ENCODE peak calls at places on chromosome 11, in eight cellular contexts. T is transverse colon; I is left ventricle myocardium inferior; X is CD8-positive, alpha-beta T cell; K is HepG2; Z is ovary; B is SK-N-SH; Q is heart right ventricle. D is an unnamed sample.

GRCh38 chr11:123454060-123454651 is 24.1 kb downstream of the GRAMD1B start:
- DNase-seq in I (no peak), K (no peak), Q (no peak), X (peak; percentile 52), Z (no peak), B (no peak), T (peak; percentile 24), D (no peak)

GRCh38 chr11:95093548-95093947 is 3.9 kb downstream of the ENDOD1 start:
- DNase-seq in Q (no peak), K (no peak), X (no peak), Z (no peak), I (no peak), T (no peak), B (no peak), D (no peak)

GRCh38 chr11:68377389-68377795 is 65.0 kb downstream of the LRP5 start:
- DNase-seq in I (no peak), K (no peak), X (no peak), T (no peak), Q (no peak), B (peak; percentile 59), Z (no peak), D (no peak)

GRCh38 chr11:64990222-64990918 is 6.4 kb downstream of the BATF2 start:
- DNase-seq in T (no peak), X (no peak), Q (peak; percentile 48), B (no peak), K (no peak), Z (no peak), I (peak; percentile 59), D (no peak)

GRCh38 chr11:33753304-33753703 is 17.1 kb upstream of the CD59 start:
- DNase-seq in T (no peak), X (no peak), Q (no peak), B (no peak), I (no peak), Z (no peak), K (no peak), D (no peak)

GRCh38 chr11:8971917-8972316 is 7.7 kb upstream of the TMEM9B start:
- DNase-seq in I (no peak), K (no peak), Z (no peak), T (no peak), B (no peak), Q (no peak), X (no peak), D (no peak)

GRCh38 chr11:20178976-20179375 is 18.7 kb upstream of the DBX1 start:
- DNase-seq in Q (no peak), K (no peak), T (no peak), X (no peak), B (no peak), Z (no peak), I (no peak), D (no peak)

GRCh38 chr11:130808541-130808940 is 107.7 kb downstream of the SNX19 start:
- DNase-seq in T (no peak), Q (no peak), X (no peak), Z (no peak), K (no peak), B (no peak), I (no peak), D (no peak)

GRCh38 chr11:11078344-11078743 is 220.5 kb upstream of the ZBED5 start:
- DNase-seq in I (no peak), B (no peak), X (no peak), Z (no peak), T (no peak), Q (no peak), K (no peak), D (no peak)

GRCh38 chr11:83801799-83802198 is 515.6 kb upstream of the CCDC90B start:
- DNase-seq in K (no peak), I (no peak), B (no peak), Z (no peak), T (no peak), X (no peak), Q (no peak), D (no peak)

GRCh38 chr11:657691-658126 is 20.6 kb downstream of the DRD4 start:
- DNase-seq in B (no peak), K (peak; percentile 71), Q (no peak), X (no peak), T (no peak), I (no peak), Z (no peak), D (no peak)

GRCh38 chr11:82848829-82849228 is 51.4 kb downstream of the PRCP start:
- DNase-seq in Z (no peak), Q (no peak), B (no peak), I (no peak), K (no peak), T (no peak), X (no peak), D (no peak)

GRCh38 chr11:44602810-44603410 is 37.4 kb downstream of the CD82 start:
- DNase-seq in I (no peak), T (no peak), K (no peak), B (peak; percentile 65), X (no peak), Z (no peak), Q (no peak), D (no peak)

GRCh38 chr11:44598831-44599230 is 33.4 kb downstream of the CD82 start:
- DNase-seq in K (no peak), T (no peak), Z (no peak), B (no peak), Q (no peak), X (no peak), I (no peak), D (no peak)

GRCh38 chr11:44600739-44601416 is 35.4 kb downstream of the CD82 start:
- DNase-seq in K (no peak), B (no peak), Q (peak; percentile 38), T (no peak), Z (no peak), X (no peak), I (peak; percentile 56), D (no peak)

GRCh38 chr11:44601471-44602370 is 36.3 kb downstream of the CD82 start:
- DNase-seq in Z (no peak), X (no peak), B (no peak), I (no peak), K (no peak), T (peak; percentile 62), Q (no peak), D (no peak)

GRCh38 chr11:44600261-44600660 is 34.8 kb downstream of the CD82 start:
- DNase-seq in T (no peak), K (no peak), B (no peak), X (no peak), Q (no peak), I (no peak), Z (no peak), D (no peak)
- H3K4me1 ChIP-seq in T (peaks cover 40% of the 10 kb centered on the region), K (no peaks in the 10 kb centered on the region), B (no peaks in the 10 kb centered on the region), X (peaks cover 28% of the 10 kb centered on the region), Q (peaks cover 68% of the 10 kb centered on the region), I (peaks cover 85% of the 10 kb centered on the region), Z (peaks cover 44% of the 10 kb centered on the region), D (no peaks in the 10 kb centered on the region)

DNA sequence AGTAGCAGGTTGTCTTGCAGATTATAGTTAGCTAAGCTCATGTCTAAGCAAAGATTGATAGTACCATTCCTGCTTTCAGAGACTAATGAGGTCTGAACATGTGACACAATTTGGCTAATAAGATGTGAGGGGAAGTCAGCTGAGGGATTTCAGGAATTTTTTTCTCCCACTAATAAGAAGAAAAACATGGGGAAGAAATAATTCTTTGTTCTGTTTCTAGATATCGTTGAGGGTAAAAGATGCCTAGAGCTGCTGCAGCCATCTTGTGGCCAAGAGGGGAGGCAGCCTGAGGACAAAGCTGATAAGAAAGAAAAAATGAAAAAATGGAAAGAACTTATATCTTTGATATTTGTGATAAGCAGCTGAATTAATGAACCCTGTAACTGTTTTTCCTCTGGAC is 1334.4 kb downstream of the LRRC4C start:
- DNase-seq in B (no peak), Z (no peak), X (no peak), K (no peak), T (no peak), I (no peak), Q (no peak), D (no peak)
- TF ChIP-seq CTCF in B (peak; percentile 47), Z (no peak), X (no peak), K (no peak), T (peak; percentile 17), I (no peak), Q (no peak), D (no peak)

GRCh38 chr11:116445108-116446047 is 327.4 kb downstream of the BUD13 start:
- DNase-seq in X (no peak), Q (no peak), Z (no peak), I (no peak), K (no peak), T (no peak), B (no peak), D (no peak)

GRCh38 chr11:116452447-116452846 is 320.3 kb downstream of the BUD13 start:
- DNase-seq in B (peak; percentile 78), X (no peak), I (no peak), K (no peak), Z (no peak), Q (no peak), T (no peak), D (no peak)

GRCh38 chr11:116446048-116446399 is 326.8 kb downstream of the BUD13 start:
- DNase-seq in I (no peak), K (no peak), B (no peak), Z (no peak), T (no peak), X (no peak), Q (no peak), D (no peak)

GRCh38 chr11:116449522-116449921 is 323.3 kb downstream of the BUD13 start:
- DNase-seq in B (no peak), I (no peak), T (no peak), X (no peak), K (no peak), Q (no peak), Z (no peak), D (no peak)

DNA sequence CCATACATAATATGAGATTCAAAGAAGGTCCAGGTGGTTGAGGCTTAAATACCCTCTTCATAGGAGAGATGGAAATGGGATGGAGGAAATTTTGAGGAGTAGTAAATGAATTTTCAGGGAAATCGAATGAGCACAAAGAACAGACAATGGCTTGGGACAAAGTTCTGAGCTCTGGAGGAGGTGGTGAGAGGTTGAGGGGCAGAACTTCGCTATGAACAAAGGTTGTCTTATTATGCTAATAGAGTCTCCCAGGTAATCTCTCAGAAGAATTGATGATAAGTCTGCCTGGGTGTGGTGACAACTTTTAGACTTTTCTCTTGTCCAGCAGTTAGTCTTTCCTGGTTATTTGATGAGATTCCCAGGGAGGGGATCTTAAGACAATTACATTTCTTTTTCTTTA is 326.2 kb downstream of the BUD13 start:
- DNase-seq in X (no peak), T (no peak), K (no peak), B (no peak), Q (no peak), I (no peak), Z (no peak), D (no peak)
- H3K9me3 ChIP-seq in X (no peaks in the 10 kb centered on the region), T (no peaks in the 10 kb centered on the region), K (peaks cover 3% of the 10 kb centered on the region), B (no peaks in the 10 kb centered on the region), Q (no peaks in the 10 kb centered on the region), I (peaks cover 35% of the 10 kb centered on the region), Z (peaks cover 2% of the 10 kb centered on the region), D (no peaks in the 10 kb centered on the region)

DNA sequence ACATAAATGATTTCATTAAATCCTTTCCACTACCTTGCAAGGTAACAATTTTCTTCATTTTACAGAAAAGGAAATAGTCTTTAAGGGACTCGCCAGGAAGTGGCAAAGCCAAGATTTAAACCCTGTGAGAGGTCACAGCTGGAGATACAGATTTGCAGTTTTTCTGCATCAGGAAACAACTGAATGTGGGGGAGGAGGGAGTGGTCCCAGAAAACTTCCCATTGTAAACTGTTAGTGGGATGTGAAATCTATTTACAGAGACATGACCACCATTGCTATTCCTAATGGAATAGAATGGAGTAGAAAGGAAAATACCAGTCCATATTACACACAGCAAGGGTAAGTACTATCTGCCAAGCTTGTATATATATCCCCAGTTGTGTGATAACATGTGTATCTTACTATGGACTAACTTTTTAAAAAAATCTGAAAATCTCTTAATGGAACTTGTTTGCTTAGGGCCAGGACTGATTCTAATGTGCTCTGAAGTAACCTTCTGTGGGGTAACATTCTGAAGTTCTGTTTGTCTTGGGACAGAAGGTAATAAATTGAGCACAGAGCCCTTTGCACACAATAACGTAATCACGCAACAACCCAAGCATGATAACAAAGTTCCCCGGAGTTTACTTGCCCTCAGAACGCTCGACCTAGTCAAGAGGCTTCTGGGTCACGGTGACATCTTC is 10.9 kb upstream of the TSKU start:
- DNase-seq in K (peak; percentile 68), T (no peak), X (no peak), B (no peak), Q (no peak), Z (peak; percentile 70), I (no peak), D (no peak)
- H3K4me1 ChIP-seq in K (peaks cover 78% of the 10 kb centered on the region), T (peaks cover 67% of the 10 kb centered on the region), X (peaks cover 19% of the 10 kb centered on the region), B (peaks cover 9% of the 10 kb centered on the region), Q (peaks cover 71% of the 10 kb centered on the region), Z (peaks cover 30% of the 10 kb centered on the region), I (peaks cover 77% of the 10 kb centered on the region), D (peaks cover 9% of the 10 kb centered on the region)